ENCODE peak calls at places on chromosomes 6 and 20, in seven cellular contexts. F is GM23248, S is neuronal stem cell, O is H9, M is colonic mucosa, Q is right cardiac atrium, Y is HCT116. X is an unnamed sample. For H3K4me1, the result is how much of the 10 kb centered on the place peaks cover.

GRCh38 chr20:44489931-44490330 is 14.3 kb downstream of the TTPAL start:
- DNase-seq in F (no peak), S (no peak), O (no peak), M (no peak), Q (no peak), Y (no peak), X (no peak)

GRCh38 chr20:10271470-10272219 is 53.0 kb downstream of the SNAP25 start:
- DNase-seq in F (no peak), S (no peak), O (no peak), M (no peak), Q (no peak), Y (no peak), X (no peak)

GRCh38 chr20:5056801-5057599 is 55.7 kb upstream of the SLC23A2 start:
- DNase-seq in F (peak), S (no peak), O (peak), M (peak), Q (peak), Y (peak), X (peak)

GRCh38 chr6:128174724-128175123 is 273.9 kb upstream of the THEMIS start:
- DNase-seq in F (no peak), S (no peak), O (no peak), M (no peak), Q (no peak), Y (no peak), X (no peak)

GRCh38 chr6:138107752-138108592 is 753 bp upstream of the PERP start:
- DNase-seq in F (no peak), S (no peak), O (peak), M (peak), Q (peak), Y (peak), X (no peak)

GRCh38 chr20:59064214-59064722 is 21.7 kb upstream of the PRELID3B start:
- DNase-seq in F (no peak), S (no peak), O (no peak), M (no peak), Q (no peak), Y (no peak), X (no peak)

GRCh38 chr20:57266251-57267157 is at the start of gene BMP7:
- DNase-seq in F (peak), S (no peak), O (peak), M (peak), Q (no peak), Y (no peak), X (no peak)

GRCh38 chr6:11428895-11429294 is 108.7 kb upstream of the TMEM170B start:
- DNase-seq in F (peak), S (no peak), O (no peak), M (no peak), Q (no peak), Y (no peak), X (no peak)

GRCh38 chr6:34663887-34664269 is 32.7 kb downstream of the ILRUN start:
- DNase-seq in F (peak), S (no peak), O (no peak), M (no peak), Q (no peak), Y (no peak), X (no peak)

GRCh38 chr20:39960522-39961420 is 728.3 kb downstream of the MAFB start:
- DNase-seq in F (no peak), S (no peak), O (peak), M (no peak), Q (no peak), Y (no peak), X (no peak)

GRCh38 chr6:35474129-35474977 is 6.2 kb downstream of the RPL10A start:
- DNase-seq in F (no peak), S (no peak), O (peak), M (no peak), Q (no peak), Y (no peak), X (no peak)

GRCh38 chr6:43274916-43275597 is 23.0 kb upstream of the SLC22A7 start:
- DNase-seq in F (peak), S (no peak), O (no peak), M (peak), Q (no peak), Y (no peak), X (no peak)

GRCh38 chr6:129567374-129567773 is 142.6 kb downstream of the ARHGAP18 start:
- DNase-seq in F (peak), S (no peak), O (peak), M (peak), Q (no peak), Y (peak), X (no peak)

GRCh38 chr6:157430834-157431233 is 49.8 kb downstream of the ZDHHC14 start:
- DNase-seq in F (no peak), S (no peak), O (no peak), M (no peak), Q (no peak), Y (no peak), X (no peak)

GRCh38 chr20:56636701-56637100 is 7.6 kb downstream of the TFAP2C start:
- DNase-seq in F (peak), S (no peak), O (no peak), M (no peak), Q (no peak), Y (no peak), X (no peak)

GRCh38 chr6:119351005-119351394 is 1.4 kb upstream of the MAN1A1 start:
- DNase-seq in F (peak), S (no peak), O (no peak), M (no peak), Q (no peak), Y (peak), X (no peak)

GRCh38 chr6:53937461-53937860 is 142.7 kb downstream of the LRRC1 start:
- DNase-seq in F (no peak), S (no peak), O (no peak), M (no peak), Q (no peak), Y (no peak), X (no peak)

GRCh38 chr6:15921243-15921642 is 207.6 kb upstream of the MYLIP start:
- DNase-seq in F (no peak), S (no peak), O (no peak), M (no peak), Q (no peak), Y (no peak), X (no peak)

GRCh38 chr6:25050356-25050755 is 114.6 kb upstream of the RIPOR2 start:
- DNase-seq in F (peak), S (no peak), O (no peak), M (no peak), Q (no peak), Y (no peak), X (no peak)

GRCh38 chr6:89471287-89471867 is 38.4 kb downstream of the ANKRD6 start:
- DNase-seq in F (no peak), S (no peak), O (no peak), M (no peak), Q (no peak), Y (no peak), X (no peak)

GRCh38 chr6:150142657-150143501 is at the start of gene PPP1R14C:
- DNase-seq in F (peak), S (peak), O (peak), M (peak), Q (peak), Y (no peak), X (no peak)

GRCh38 chr20:61113731-61114130 is 138.3 kb upstream of the CDH4 start:
- DNase-seq in F (no peak), S (no peak), O (no peak), M (no peak), Q (no peak), Y (no peak), X (no peak)

GRCh38 chr20:21713470-21713869 is 8.0 kb downstream of the PAX1 start:
- DNase-seq in F (no peak), S (no peak), O (no peak), M (no peak), Q (no peak), Y (no peak), X (no peak)

GRCh38 chr20:62304331-62305148 is 1.7 kb downstream of the ADRM1 start:
- DNase-seq in F (no peak), S (no peak), O (no peak), M (peak), Q (peak), Y (no peak), X (no peak)

GRCh38 chr6:125220712-125221111 is 67.1 kb downstream of the TPD52L1 start:
- DNase-seq in F (peak), S (no peak), O (no peak), M (peak), Q (peak), Y (no peak), X (no peak)

GRCh38 chr6:105320766-105321165 is 82.1 kb downstream of the PREP start:
- DNase-seq in F (no peak), S (no peak), O (no peak), M (no peak), Q (no peak), Y (no peak), X (no peak)

GRCh38 chr6:13375360-13375878 is 47.1 kb upstream of the TBC1D7 start:
- DNase-seq in F (no peak), S (no peak), O (no peak), M (no peak), Q (no peak), Y (no peak), X (no peak)

GRCh38 chr6:71855406-71855805 is 30.9 kb upstream of the RIMS1 start:
- DNase-seq in F (peak), S (no peak), O (no peak), M (no peak), Q (no peak), Y (no peak), X (no peak)

GRCh38 chr6:90003941-90004340 is 109.7 kb downstream of the GJA10 start:
- DNase-seq in F (peak), S (no peak), O (no peak), M (no peak), Q (no peak), Y (no peak), X (no peak)

GRCh38 chr6:146090474-146090873 is 61.6 kb downstream of the GRM1 start:
- DNase-seq in F (peak), S (no peak), O (no peak), M (no peak), Q (no peak), Y (no peak), X (no peak)

GRCh38 chr20:23200914-23201313 is 114.8 kb upstream of the CD93 start:
- DNase-seq in F (peak), S (no peak), O (peak), M (peak), Q (no peak), Y (peak), X (no peak)

GRCh38 chr20:57464642-57465211 is 60.2 kb downstream of the CTCFL start:
- DNase-seq in F (peak), S (no peak), O (no peak), M (no peak), Q (no peak), Y (peak), X (peak)

GRCh38 chr6:148118303-148118702 is 224.3 kb upstream of the SASH1 start:
- DNase-seq in F (no peak), S (no peak), O (no peak), M (no peak), Q (no peak), Y (no peak), X (no peak)

GRCh38 chr6:17665132-17665531 is 41.6 kb downstream of the NUP153 start:
- DNase-seq in F (no peak), S (no peak), O (no peak), M (no peak), Q (no peak), Y (no peak), X (no peak)

GRCh38 chr6:17454316-17455005 is 61.1 kb downstream of the CAP2 start:
- DNase-seq in F (peak), S (no peak), O (no peak), M (no peak), Q (no peak), Y (no peak), X (no peak)

GRCh38 chr6:158799051-158799792 is 19.9 kb downstream of the EZR start:
- DNase-seq in F (peak), S (no peak), O (no peak), M (peak), Q (no peak), Y (no peak), X (no peak)
- H3K4me1 ChIP-seq in F (under half), S (under half), O (under half), M (under half), Q (under half), Y (half or more), X (half or more)

DNA sequence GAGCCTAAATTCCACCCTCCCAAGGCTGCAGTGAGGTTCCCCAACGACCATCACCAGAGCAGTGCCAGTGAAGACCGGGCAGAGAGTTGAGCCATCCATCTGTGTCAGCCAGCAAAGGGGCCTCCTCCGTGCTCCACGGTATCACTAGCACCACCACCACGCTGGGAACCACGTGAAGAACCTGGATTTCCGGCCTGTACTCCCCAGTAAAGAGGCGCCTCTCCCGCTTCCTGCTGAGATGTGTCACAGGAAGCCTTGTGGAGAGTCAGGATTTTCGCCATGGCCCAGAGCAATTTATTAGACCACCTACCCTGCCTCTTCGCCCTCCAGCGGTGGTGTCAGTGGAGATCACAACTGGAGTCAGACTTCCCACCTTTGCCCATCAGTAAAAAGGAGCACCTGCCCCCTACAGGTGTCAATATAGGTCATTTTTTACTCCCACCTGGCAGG is 28.8 kb downstream of the CPXM1 start:
- DNase-seq in F (no peak), S (no peak), O (peak), M (no peak), Q (no peak), Y (no peak), X (no peak)
- H3K27ac ChIP-seq in F (no peak), S (no peak), O (no peak), M (no peak), Q (no peak), Y (no peak), X (no peak)

GRCh38 chr6:1055015-1055921 is 256.6 kb upstream of the FOXQ1 start:
- DNase-seq in F (no peak), S (no peak), O (no peak), M (no peak), Q (no peak), Y (peak), X (no peak)
- H3K4me1 ChIP-seq in F (under half), S (under half), O (under half), M (under half), Q (under half), Y (under half), X (under half)

DNA sequence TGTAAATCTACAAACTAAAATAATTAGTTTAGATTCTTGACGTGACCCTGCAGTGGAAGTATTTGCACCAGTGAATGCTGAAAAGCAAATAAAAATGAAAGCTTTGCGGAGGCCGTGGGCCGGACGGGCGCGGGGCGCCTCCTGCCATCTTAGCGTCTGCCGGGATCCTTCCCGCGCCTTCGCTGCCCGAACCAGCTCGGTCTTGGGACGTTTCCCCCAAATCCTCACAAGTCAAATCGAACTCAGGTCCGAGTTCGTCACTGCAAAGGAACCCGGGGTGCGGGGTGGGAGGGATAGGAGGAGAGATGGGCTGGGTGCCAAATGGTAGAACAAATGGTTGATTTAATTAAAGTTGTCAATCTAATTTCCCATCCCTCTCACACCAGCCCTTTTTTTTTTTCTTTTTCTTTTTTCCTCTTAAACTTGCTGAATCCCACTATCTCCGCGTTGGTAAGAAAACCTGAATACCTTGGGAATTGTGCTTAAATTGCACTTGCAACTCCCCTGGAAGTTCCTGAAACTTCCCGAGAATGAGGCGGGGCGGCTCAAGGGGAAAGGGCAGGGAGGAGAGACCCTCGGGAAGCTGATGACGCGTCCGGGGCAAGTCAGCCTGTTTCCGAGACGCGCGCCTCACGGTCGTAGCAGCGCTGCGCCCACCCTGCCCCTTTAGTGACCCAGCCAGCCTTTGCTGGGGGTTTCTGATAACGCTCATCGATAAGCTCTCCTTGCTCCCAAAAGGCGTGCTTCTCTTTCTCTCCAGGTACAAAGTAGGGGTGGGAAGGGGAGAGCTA is 1.7 kb downstream of the GJA1 start:
- DNase-seq in F (peak), S (no peak), O (no peak), M (no peak), Q (peak), Y (no peak), X (no peak)
- H3K27ac ChIP-seq in F (peak), S (peak), O (peak), M (peak), Q (peak), Y (no peak), X (no peak)

DNA sequence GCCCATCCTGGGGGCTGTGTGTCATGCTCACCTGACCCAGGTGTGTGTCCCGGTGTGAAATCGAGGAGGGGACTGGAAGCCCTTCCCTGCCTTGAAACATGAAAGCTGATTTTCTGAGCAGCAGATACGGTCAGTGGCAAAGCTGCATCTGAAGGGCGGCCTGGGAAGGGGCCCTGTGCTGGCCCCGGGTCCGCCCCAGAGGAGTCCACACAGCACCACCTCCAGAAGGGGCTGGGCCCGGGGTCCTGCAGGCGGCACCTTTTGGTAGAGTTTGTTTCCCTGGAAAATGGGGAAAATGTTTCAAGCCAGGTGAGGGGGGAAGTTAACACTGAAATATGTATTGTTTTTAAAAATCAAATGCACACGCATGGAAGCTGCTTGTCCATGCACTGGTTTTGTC is 20.8 kb downstream of the UCKL1 start:
- DNase-seq in F (no peak), S (no peak), O (no peak), M (no peak), Q (no peak), Y (no peak), X (no peak)
- H3K4me1 ChIP-seq in F (under half), S (under half), O (under half), M (under half), Q (under half), Y (under half), X (under half)

DNA sequence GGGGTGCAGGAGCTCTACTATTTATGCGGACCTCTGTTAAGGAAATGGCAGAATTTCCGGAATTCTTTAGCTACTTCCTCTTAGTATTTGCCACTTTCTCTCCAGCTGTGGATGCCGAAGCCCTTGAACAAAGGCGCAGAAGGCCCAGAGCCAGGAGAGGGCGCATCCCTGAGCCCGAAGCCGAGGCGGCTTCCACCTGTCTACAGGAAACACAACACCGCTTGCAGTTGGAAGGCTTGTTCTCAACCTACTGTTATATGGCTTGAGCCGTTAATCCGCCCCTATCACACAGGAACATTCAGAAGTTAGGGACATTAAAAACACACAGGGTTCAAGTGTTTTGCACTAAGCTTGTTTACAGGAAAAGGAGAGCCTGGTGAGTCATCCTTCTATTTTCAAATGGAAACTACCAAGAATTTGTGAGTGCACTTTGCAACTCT is 417.1 kb downstream of the BCKDHB start:
- DNase-seq in F (peak), S (peak), O (peak), M (no peak), Q (no peak), Y (no peak), X (peak)
- H3K27ac ChIP-seq in F (no peak), S (no peak), O (no peak), M (no peak), Q (no peak), Y (no peak), X (peak)

DNA sequence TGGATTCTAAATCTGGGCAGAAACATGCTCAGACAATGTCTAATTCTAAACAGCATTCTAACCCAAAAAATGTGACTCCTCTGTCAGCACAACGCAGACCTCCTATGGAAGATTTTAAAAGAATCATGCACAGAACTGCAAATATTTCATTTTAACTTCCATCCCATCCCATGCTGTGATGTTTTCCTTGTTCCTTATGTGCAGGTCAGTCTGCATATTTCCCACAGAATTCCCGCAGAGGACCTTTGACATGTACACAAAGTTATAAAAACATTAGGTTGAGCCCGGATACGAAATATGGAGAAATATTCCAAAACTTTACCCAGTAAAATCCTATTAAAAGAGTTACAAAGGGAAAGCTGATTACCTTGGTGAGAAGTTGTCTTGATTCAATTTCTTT is 467.1 kb upstream of the EPHA7 start:
- DNase-seq in F (no peak), S (no peak), O (no peak), M (no peak), Q (no peak), Y (no peak), X (no peak)
- H3K4me1 ChIP-seq in F (under half), S (under half), O (under half), M (under half), Q (under half), Y (under half), X (under half)

GRCh38 chr6:159259726-159260125 is 90.5 kb downstream of the FNDC1 start:
- DNase-seq in F (peak), S (no peak), O (no peak), M (no peak), Q (peak), Y (no peak), X (no peak)

GRCh38 chr6:159256128-159256527 is 86.9 kb downstream of the FNDC1 start:
- DNase-seq in F (no peak), S (no peak), O (no peak), M (no peak), Q (no peak), Y (no peak), X (no peak)

GRCh38 chr6:159254186-159254585 is 85.0 kb downstream of the FNDC1 start:
- DNase-seq in F (peak), S (no peak), O (no peak), M (no peak), Q (no peak), Y (no peak), X (no peak)

GRCh38 chr6:159255434-159255951 is 86.3 kb downstream of the FNDC1 start:
- DNase-seq in F (no peak), S (no peak), O (no peak), M (no peak), Q (no peak), Y (no peak), X (no peak)

GRCh38 chr6:159257846-159258245 is 88.6 kb downstream of the FNDC1 start:
- DNase-seq in F (peak), S (no peak), O (no peak), M (no peak), Q (peak), Y (no peak), X (no peak)
- H3K27ac ChIP-seq in F (peak), S (no peak), O (no peak), M (no peak), Q (no peak), Y (no peak), X (no peak)

GRCh38 chr6:31558631-31559500 is 11.5 kb downstream of the NFKBIL1 start:
- DNase-seq in F (peak), S (no peak), O (no peak), M (no peak), Q (no peak), Y (no peak), X (peak)
- H3K4me1 ChIP-seq in F (under half), S (under half), O (under half), M (under half), Q (under half), Y (under half), X (half or more)